ENCODE peak calls at places on chromosome 6, in six cellular contexts. One of them, this sample, is unnamed.

GRCh38 chr6:1726341-1726763 is 116.6 kb downstream of the FOXC1 start:
- DNase-seq in upper lobe of left lung: no peak
- DNase-seq in fibroblast of lung: no peak
- DNase-seq in astrocyte: no peak
- DNase-seq in heart left ventricle: no peak
- DNase-seq in substantia nigra: no peak
- DNase-seq in this sample: no peak

GRCh38 chr6:152173957-152174356 is 366.5 kb downstream of the ESR1 start:
- DNase-seq in upper lobe of left lung: no peak
- DNase-seq in fibroblast of lung: no peak
- DNase-seq in astrocyte: no peak
- DNase-seq in heart left ventricle: no peak
- DNase-seq in substantia nigra: no peak
- DNase-seq in this sample: no peak

GRCh38 chr6:137043710-137044365 is 927 bp downstream of the IL20RA start:
- DNase-seq in upper lobe of left lung: peak; percentile 41
- DNase-seq in fibroblast of lung: peak; percentile 48
- DNase-seq in astrocyte: peak; percentile 37
- DNase-seq in heart left ventricle: peak; percentile 51
- DNase-seq in substantia nigra: no peak
- DNase-seq in this sample: peak; percentile 28

GRCh38 chr6:162377735-162378134 is 349.8 kb downstream of the PRKN start:
- DNase-seq in upper lobe of left lung: no peak
- DNase-seq in fibroblast of lung: peak; percentile 25
- DNase-seq in astrocyte: peak; percentile 18
- DNase-seq in heart left ventricle: no peak
- DNase-seq in substantia nigra: no peak
- DNase-seq in this sample: no peak

GRCh38 chr6:150123645-150124044 is 19.2 kb upstream of the PPP1R14C start:
- DNase-seq in upper lobe of left lung: no peak
- DNase-seq in fibroblast of lung: no peak
- DNase-seq in astrocyte: no peak
- DNase-seq in heart left ventricle: no peak
- DNase-seq in substantia nigra: no peak
- DNase-seq in this sample: no peak

GRCh38 chr6:42452171-42453026 is 673 bp upstream of the TRERF1 start:
- DNase-seq in upper lobe of left lung: peak; percentile 66
- DNase-seq in fibroblast of lung: peak; percentile 81
- DNase-seq in astrocyte: peak; percentile 72
- DNase-seq in heart left ventricle: peak; percentile 84
- DNase-seq in substantia nigra: peak; percentile 32
- DNase-seq in this sample: peak; percentile 76

GRCh38 chr6:32244270-32244669 is 20.4 kb upstream of the NOTCH4 start:
- DNase-seq in upper lobe of left lung: no peak
- DNase-seq in fibroblast of lung: no peak
- DNase-seq in astrocyte: no peak
- DNase-seq in heart left ventricle: no peak
- DNase-seq in substantia nigra: no peak
- DNase-seq in this sample: no peak

GRCh38 chr6:156461647-156462046 is 315.5 kb upstream of the ARID1B start:
- DNase-seq in upper lobe of left lung: no peak
- DNase-seq in fibroblast of lung: no peak
- DNase-seq in astrocyte: no peak
- DNase-seq in heart left ventricle: no peak
- DNase-seq in substantia nigra: no peak
- DNase-seq in this sample: no peak

GRCh38 chr6:33592595-33593413 is 12.7 kb upstream of the BAK1 start:
- DNase-seq in upper lobe of left lung: no peak
- DNase-seq in fibroblast of lung: peak; percentile 25
- DNase-seq in astrocyte: no peak
- DNase-seq in heart left ventricle: no peak
- DNase-seq in substantia nigra: no peak
- DNase-seq in this sample: no peak
- H3K27ac ChIP-seq in upper lobe of left lung: peak overlapping the region; percentile 52
- H3K27ac ChIP-seq in fibroblast of lung: no peak overlapping the region
- H3K27ac ChIP-seq in astrocyte: no peak overlapping the region
- H3K27ac ChIP-seq in heart left ventricle: no peak overlapping the region
- H3K27ac ChIP-seq in substantia nigra: no peak overlapping the region
- H3K27ac ChIP-seq in this sample: no peak overlapping the region

GRCh38 chr6:21942910-21943309 is 349.4 kb downstream of the SOX4 start:
- DNase-seq in upper lobe of left lung: no peak
- DNase-seq in fibroblast of lung: peak; percentile 71
- DNase-seq in astrocyte: peak; percentile 69
- DNase-seq in heart left ventricle: no peak
- DNase-seq in substantia nigra: no peak
- DNase-seq in this sample: no peak
- H3K27ac ChIP-seq in upper lobe of left lung: no peak overlapping the region
- H3K27ac ChIP-seq in fibroblast of lung: no peak overlapping the region
- H3K27ac ChIP-seq in astrocyte: no peak overlapping the region
- H3K27ac ChIP-seq in heart left ventricle: no peak overlapping the region
- H3K27ac ChIP-seq in substantia nigra: no peak overlapping the region
- H3K27ac ChIP-seq in this sample: no peak overlapping the region

DNA sequence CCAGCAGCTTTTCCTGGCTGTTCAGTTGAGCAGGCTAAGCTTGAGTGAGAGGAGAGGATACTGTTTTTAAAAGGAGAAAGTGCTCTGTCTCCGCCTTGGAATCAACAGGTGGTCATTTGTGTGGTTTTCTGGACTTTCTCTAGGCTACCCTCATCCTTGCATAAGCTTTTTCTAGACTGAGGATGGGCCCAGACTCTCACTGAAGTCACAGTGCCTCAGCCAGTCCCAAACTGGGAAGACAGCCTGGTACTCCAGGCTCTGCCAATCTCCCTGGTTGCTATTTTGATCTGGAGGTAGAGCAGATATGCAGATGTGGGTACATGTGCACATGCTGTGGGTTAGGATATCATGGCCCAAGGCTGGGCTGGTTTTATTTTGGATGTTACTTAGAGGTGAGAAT is 7.0 kb downstream of the SCUBE3 start:
- DNase-seq in upper lobe of left lung: no peak
- DNase-seq in fibroblast of lung: no peak
- DNase-seq in astrocyte: no peak
- DNase-seq in heart left ventricle: no peak
- DNase-seq in substantia nigra: no peak
- DNase-seq in this sample: no peak
- H3K27ac ChIP-seq in upper lobe of left lung: no peak overlapping the region
- H3K27ac ChIP-seq in fibroblast of lung: no peak overlapping the region
- H3K27ac ChIP-seq in astrocyte: no peak overlapping the region
- H3K27ac ChIP-seq in heart left ventricle: peak overlapping the region; percentile 29
- H3K27ac ChIP-seq in substantia nigra: no peak overlapping the region
- H3K27ac ChIP-seq in this sample: no peak overlapping the region

GRCh38 chr6:10316327-10316726 is 98.5 kb downstream of the TFAP2A start:
- DNase-seq in upper lobe of left lung: no peak
- DNase-seq in fibroblast of lung: peak; percentile 96
- DNase-seq in astrocyte: peak; percentile 95
- DNase-seq in heart left ventricle: no peak
- DNase-seq in substantia nigra: peak; percentile 85
- DNase-seq in this sample: peak; percentile 72
- H3K27ac ChIP-seq in upper lobe of left lung: no peak overlapping the region
- H3K27ac ChIP-seq in fibroblast of lung: no peak overlapping the region
- H3K27ac ChIP-seq in astrocyte: peak overlapping the region; percentile 50
- H3K27ac ChIP-seq in heart left ventricle: no peak overlapping the region
- H3K27ac ChIP-seq in substantia nigra: peak overlapping the region; percentile 75
- H3K27ac ChIP-seq in this sample: no peak overlapping the region

GRCh38 chr6:158021376-158021775 is 39.7 kb downstream of the SYNJ2 start:
- DNase-seq in upper lobe of left lung: no peak
- DNase-seq in fibroblast of lung: no peak
- DNase-seq in astrocyte: no peak
- DNase-seq in heart left ventricle: no peak
- DNase-seq in substantia nigra: no peak
- DNase-seq in this sample: no peak

GRCh38 chr6:158019416-158019815 is 37.8 kb downstream of the SYNJ2 start:
- DNase-seq in upper lobe of left lung: no peak
- DNase-seq in fibroblast of lung: no peak
- DNase-seq in astrocyte: no peak
- DNase-seq in heart left ventricle: no peak
- DNase-seq in substantia nigra: no peak
- DNase-seq in this sample: no peak

GRCh38 chr6:158020811-158021210 is 39.1 kb downstream of the SYNJ2 start:
- DNase-seq in upper lobe of left lung: no peak
- DNase-seq in fibroblast of lung: no peak
- DNase-seq in astrocyte: no peak
- DNase-seq in heart left ventricle: no peak
- DNase-seq in substantia nigra: no peak
- DNase-seq in this sample: no peak

GRCh38 chr6:158018851-158019361 is 37.2 kb downstream of the SYNJ2 start:
- DNase-seq in upper lobe of left lung: no peak
- DNase-seq in fibroblast of lung: peak; percentile 87
- DNase-seq in astrocyte: peak; percentile 83
- DNase-seq in heart left ventricle: no peak
- DNase-seq in substantia nigra: no peak
- DNase-seq in this sample: peak; percentile 85

DNA sequence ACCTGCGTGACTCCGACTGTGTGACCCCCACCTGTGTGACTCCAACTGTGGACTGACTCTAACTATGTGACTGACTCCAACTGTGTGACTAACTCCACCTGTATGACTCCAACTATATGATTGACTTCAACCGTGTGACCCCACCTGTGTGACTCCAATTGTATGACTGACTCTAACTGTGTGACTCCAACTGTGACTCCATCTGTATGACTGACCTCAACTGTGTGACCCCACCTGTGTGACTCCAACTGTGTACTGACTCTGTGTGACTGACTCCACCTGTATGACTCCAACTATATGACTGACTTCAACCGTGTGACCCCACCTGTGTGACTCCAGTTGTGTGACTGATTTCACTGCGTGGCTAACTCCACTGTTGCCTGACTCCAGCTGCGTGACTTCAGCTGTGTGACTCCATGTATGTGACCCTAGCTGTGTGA is 38.6 kb downstream of the SYNJ2 start:
- DNase-seq in upper lobe of left lung: no peak
- DNase-seq in fibroblast of lung: no peak
- DNase-seq in astrocyte: no peak
- DNase-seq in heart left ventricle: no peak
- DNase-seq in substantia nigra: no peak
- DNase-seq in this sample: no peak
- H3K27ac ChIP-seq in upper lobe of left lung: no peak overlapping the region
- H3K27ac ChIP-seq in fibroblast of lung: peak overlapping the region; percentile 9
- H3K27ac ChIP-seq in astrocyte: peak overlapping the region; percentile 78
- H3K27ac ChIP-seq in heart left ventricle: no peak overlapping the region
- H3K27ac ChIP-seq in substantia nigra: peak overlapping the region; percentile 99
- H3K27ac ChIP-seq in this sample: peak overlapping the region; percentile 52

DNA sequence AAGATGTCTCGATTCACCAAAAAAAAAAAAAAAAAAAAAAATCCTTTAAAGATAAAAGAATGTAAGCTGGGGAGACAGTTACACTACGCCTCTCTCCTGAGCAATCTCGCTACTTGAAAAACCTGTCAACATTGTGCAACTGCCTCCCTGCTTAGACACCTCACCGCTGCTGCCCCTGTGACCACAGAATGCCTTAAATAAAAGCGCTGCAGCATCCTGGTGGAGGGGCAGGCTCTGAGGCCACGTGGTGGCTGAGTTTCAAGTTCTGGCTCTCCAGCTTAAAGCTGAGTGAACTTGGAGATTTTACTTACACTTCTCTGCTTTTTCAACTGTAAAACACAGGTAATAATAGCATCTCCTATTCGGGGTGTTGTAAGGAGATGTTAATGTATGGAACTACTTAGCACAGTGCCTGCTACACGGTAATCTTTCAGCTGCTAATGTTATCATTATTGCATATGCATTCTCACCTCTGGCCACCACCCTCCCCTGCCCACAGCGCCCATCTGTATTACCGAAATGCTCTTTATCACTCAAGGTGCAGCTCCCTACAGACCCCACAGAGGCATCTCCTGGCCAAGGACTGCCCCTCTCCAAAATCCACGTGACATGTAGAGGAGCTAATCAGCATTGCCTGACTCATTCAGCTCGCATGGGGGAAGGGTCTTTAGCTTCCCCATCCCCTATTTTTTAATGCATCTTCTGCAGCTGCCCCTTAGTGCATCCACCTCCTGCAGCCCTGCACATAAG is 42.0 kb downstream of the SLC22A23 start:
- DNase-seq in upper lobe of left lung: peak; percentile 79
- DNase-seq in fibroblast of lung: peak; percentile 90
- DNase-seq in astrocyte: peak; percentile 86
- DNase-seq in heart left ventricle: no peak
- DNase-seq in substantia nigra: no peak
- DNase-seq in this sample: peak; percentile 75
- H3K27ac ChIP-seq in upper lobe of left lung: no peak overlapping the region
- H3K27ac ChIP-seq in fibroblast of lung: no peak overlapping the region
- H3K27ac ChIP-seq in astrocyte: no peak overlapping the region
- H3K27ac ChIP-seq in heart left ventricle: no peak overlapping the region
- H3K27ac ChIP-seq in substantia nigra: no peak overlapping the region
- H3K27ac ChIP-seq in this sample: no peak overlapping the region

DNA sequence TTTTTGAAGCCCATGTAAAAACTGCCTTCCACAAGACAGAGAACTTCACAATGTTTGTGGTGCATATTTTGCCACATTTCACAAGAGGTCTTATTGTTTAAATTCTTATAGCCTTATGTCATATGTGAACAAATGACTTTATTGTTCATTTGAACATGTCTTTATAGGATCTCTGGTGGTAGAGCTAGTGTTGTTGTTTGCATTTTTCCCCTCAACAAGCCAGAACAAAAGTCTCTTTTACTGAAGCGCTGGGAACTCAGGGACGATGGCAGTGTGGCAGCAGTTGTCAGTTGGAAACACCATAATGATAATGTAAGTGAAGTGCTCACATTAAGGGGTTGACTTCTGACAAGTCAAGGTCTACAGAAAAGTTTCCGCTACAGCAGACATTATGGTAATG is 179.9 kb downstream of the GJA10 start:
- DNase-seq in upper lobe of left lung: no peak
- DNase-seq in fibroblast of lung: peak; percentile 51
- DNase-seq in astrocyte: peak; percentile 45
- DNase-seq in heart left ventricle: no peak
- DNase-seq in substantia nigra: peak; percentile 3
- DNase-seq in this sample: peak; percentile 41
- H3K27ac ChIP-seq in upper lobe of left lung: no peak overlapping the region
- H3K27ac ChIP-seq in fibroblast of lung: no peak overlapping the region
- H3K27ac ChIP-seq in astrocyte: no peak overlapping the region
- H3K27ac ChIP-seq in heart left ventricle: no peak overlapping the region
- H3K27ac ChIP-seq in substantia nigra: peak overlapping the region; percentile 68
- H3K27ac ChIP-seq in this sample: no peak overlapping the region

GRCh38 chr6:33692078-33692759 is 19.3 kb downstream of the UQCC2 start:
- DNase-seq in upper lobe of left lung: no peak
- DNase-seq in fibroblast of lung: peak; percentile 62
- DNase-seq in astrocyte: peak; percentile 46
- DNase-seq in heart left ventricle: peak; percentile 57
- DNase-seq in substantia nigra: no peak
- DNase-seq in this sample: no peak
- H3K27ac ChIP-seq in upper lobe of left lung: peak overlapping the region; percentile 61
- H3K27ac ChIP-seq in fibroblast of lung: no peak overlapping the region
- H3K27ac ChIP-seq in astrocyte: no peak overlapping the region
- H3K27ac ChIP-seq in heart left ventricle: peak overlapping the region; percentile 90
- H3K27ac ChIP-seq in substantia nigra: no peak overlapping the region
- H3K27ac ChIP-seq in this sample: no peak overlapping the region

This sample was measured in IMR-90.